ENCODE peak calls at places on chromosomes 5 and 9, in four cellular contexts. M is H1, X is K562, N is SK-N-SH. T is an unnamed sample.

GRCh38 chr9:128143409-128144238 is 5.6 kb upstream of the LCN2 start:
- DNase-seq in M (no peak), N (no peak), X (peak; percentile 47), T (no peak)

GRCh38 chr9:121369595-121370265 is at the start of gene STOM:
- DNase-seq in X (no peak), M (no peak), N (peak; percentile 78), T (no peak)

GRCh38 chr5:66242050-66242449 is 98.0 kb downstream of the SREK1 start:
- DNase-seq in N (no peak), X (no peak), M (no peak), T (no peak)

GRCh38 chr9:136995772-136996308 is 528 bp downstream of the CLIC3 start:
- DNase-seq in X (no peak), M (no peak), N (no peak), T (no peak)

GRCh38 chr9:129203556-129203909 is 25.5 kb upstream of the IER5L start:
- DNase-seq in X (no peak), N (no peak), M (no peak), T (no peak)

GRCh38 chr5:133895979-133896378 is 72.4 kb downstream of the C5orf15 start:
- DNase-seq in N (no peak), M (no peak), X (no peak), T (no peak)

GRCh38 chr5:123036391-123037103 is at the start of gene PPIC:
- DNase-seq in X (peak; percentile 76), N (peak; percentile 93), M (peak; percentile 36), T (no peak)

GRCh38 chr9:91820126-91820750 is 129.8 kb downstream of the ROR2 start:
- DNase-seq in M (no peak), X (no peak), N (no peak), T (no peak)

GRCh38 chr5:26940981-26941380 is 97.4 kb downstream of the CDH9 start:
- DNase-seq in X (no peak), N (no peak), M (no peak), T (no peak)

GRCh38 chr9:28563612-28564011 is 990.3 kb upstream of the C9orf72 start:
- DNase-seq in X (no peak), N (no peak), M (no peak), T (no peak)

GRCh38 chr5:150317048-150318003 is 14.6 kb upstream of the ARSI start:
- DNase-seq in M (no peak), N (peak; percentile 63), X (peak; percentile 23), T (no peak)

GRCh38 chr9:80061940-80062339 is 490.2 kb downstream of the TLE4 start:
- DNase-seq in N (no peak), M (no peak), X (no peak), T (no peak)

GRCh38 chr9:132605387-132605786 is 23.0 kb downstream of the BARHL1 start:
- DNase-seq in N (no peak), M (no peak), X (no peak), T (no peak)

GRCh38 chr9:131736440-131736839 is 3.4 kb downstream of the RAPGEF1 start:
- DNase-seq in N (no peak), M (no peak), X (no peak), T (no peak)

GRCh38 chr5:159660401-159660800 is 255.9 kb upstream of the ADRA1B start:
- DNase-seq in M (no peak), N (no peak), X (no peak), T (no peak)

GRCh38 chr5:127746756-127747155 is 43.6 kb downstream of the CCDC192 start:
- DNase-seq in N (peak; percentile 31), M (no peak), X (no peak), T (no peak)

GRCh38 chr9:75108571-75108970 is 20.3 kb downstream of the OSTF1 start:
- DNase-seq in N (no peak), M (no peak), X (no peak), T (no peak)

GRCh38 chr5:61055434-61056006 is 106.7 kb downstream of the SMIM15 start:
- DNase-seq in M (no peak), N (peak; percentile 41), X (peak; percentile 10), T (peak; percentile 15)

GRCh38 chr5:1892685-1893445 is 10.1 kb upstream of the IRX4 start:
- DNase-seq in M (no peak), N (no peak), X (no peak), T (no peak)

GRCh38 chr5:25688156-25688555 is 1043.4 kb upstream of the CDH10 start:
- DNase-seq in N (no peak), M (no peak), X (no peak), T (peak; percentile 48)

DNA sequence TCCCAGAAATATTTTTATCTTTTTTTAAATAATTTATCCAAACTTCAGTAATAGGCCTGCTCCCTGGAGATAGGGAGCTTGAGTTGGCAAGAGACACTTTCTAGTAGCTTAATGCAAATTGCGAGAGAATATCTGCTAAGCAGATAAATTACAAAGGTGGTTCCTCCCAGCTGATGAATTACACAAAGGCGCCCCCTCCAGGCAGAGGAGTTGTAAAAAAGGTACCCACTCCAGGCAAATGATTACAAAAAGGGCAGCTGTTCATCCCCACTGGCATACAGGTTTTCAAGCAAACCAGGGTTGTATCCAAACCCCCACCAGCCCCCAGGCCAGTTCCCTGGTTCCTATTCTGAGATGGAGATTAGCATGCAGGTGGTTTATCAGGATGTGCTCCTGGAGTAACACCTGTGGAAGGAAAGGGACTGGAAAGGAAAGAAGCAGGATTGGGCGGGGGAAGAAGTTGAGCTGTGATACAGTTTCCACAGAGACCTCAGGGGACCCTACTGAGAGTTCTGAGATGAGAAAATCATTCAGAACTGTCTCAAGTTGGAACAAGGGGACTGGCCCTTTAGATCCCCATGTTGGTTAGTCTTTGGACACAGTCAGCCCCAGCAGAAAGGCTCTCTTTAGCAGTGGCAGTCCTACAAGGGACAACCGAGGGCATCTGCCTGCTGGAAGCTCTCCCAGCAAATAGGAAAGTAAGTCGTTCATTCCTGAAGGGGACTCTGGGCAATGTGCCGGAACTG is 25.5 kb downstream of the ESM1 start:
- DNase-seq in X (peak; percentile 24), M (peak; percentile 7), N (no peak), T (no peak)
- TF ChIP-seq NRF1 in X (no peak), M (no peak), N (no peak), T (no peak)

DNA sequence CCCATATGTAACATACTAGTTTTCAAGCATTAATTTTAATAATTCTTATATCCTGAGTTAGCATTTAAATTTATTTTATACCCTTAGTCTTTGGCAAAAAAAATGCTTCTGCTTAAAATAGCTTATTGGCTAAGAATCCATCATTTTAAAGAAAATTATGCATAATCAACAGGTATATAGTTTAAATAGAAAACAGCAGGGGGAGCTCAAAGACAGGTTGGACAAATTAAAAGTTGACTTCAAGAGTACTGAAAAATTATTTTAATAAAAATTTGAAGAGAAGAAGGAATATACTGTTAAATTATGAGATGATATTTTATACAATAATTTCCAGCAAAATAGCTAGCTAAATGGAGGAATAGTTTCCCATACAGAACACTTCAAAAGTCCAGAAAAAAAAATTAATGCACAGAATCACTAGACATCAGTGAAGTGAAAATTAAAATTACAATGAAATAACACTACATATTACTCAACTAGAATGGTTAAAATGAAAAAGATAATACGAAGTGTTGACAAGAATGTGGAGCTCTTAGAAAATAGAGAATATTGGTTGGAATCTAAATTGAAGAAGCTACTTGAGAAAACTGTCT is 387.1 kb downstream of the PDE4D start:
- DNase-seq in M (no peak), X (no peak), N (no peak), T (no peak)
- TF ChIP-seq YY1 in M (no peak), X (no peak), N (no peak), T (no peak)

GRCh38 chr5:39151731-39152130 is 67.6 kb downstream of the FYB1 start:
- DNase-seq in M (no peak), N (no peak), X (no peak), T (no peak)
- TF ChIP-seq NRF1 in M (no peak), N (no peak), X (no peak), T (no peak)

DNA sequence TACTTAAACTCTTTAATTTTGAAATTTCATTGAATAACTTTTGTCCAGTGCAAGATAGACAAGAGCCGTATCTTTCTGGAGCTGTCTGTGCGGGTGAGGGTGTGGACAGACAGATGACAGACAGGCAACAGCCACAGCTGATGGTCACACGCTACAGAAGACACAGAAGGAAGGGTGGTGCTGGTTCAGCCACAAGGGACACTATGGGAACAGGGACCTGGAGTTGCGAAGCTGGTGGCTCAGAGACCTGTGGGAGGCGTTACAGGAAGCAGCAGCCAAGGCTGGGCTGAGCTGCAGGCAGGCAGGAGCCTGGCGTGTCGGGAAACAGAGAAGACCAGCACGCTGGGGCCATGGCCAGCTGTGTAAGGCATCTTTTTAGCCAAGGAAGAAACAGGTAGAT is 104.4 kb downstream of the WNK2 start:
- DNase-seq in X (no peak), N (peak; percentile 17), M (no peak), T (no peak)
- TF ChIP-seq YY1 in X (no peak), N (no peak), M (no peak), T (no peak)

GRCh38 chr5:426392-426976 is 16.5 kb upstream of the EXOC3 start:
- DNase-seq in N (no peak), M (no peak), X (no peak), T (no peak)
- TF ChIP-seq NRF1 in N (no peak), M (no peak), X (no peak), T (no peak)

GRCh38 chr9:135795391-135795790 is 93.4 kb downstream of the KCNT1 start:
- DNase-seq in X (no peak), M (no peak), N (no peak), T (no peak)

GRCh38 chr9:135798303-135798585 is 96.3 kb downstream of the KCNT1 start:
- DNase-seq in N (no peak), M (no peak), X (no peak), T (no peak)

GRCh38 chr9:135799261-135799660 is 97.3 kb downstream of the KCNT1 start:
- DNase-seq in X (no peak), N (no peak), M (no peak), T (no peak)

GRCh38 chr9:135796784-135797462 is 94.9 kb downstream of the KCNT1 start:
- DNase-seq in M (no peak), N (peak; percentile 55), X (no peak), T (no peak)

DNA sequence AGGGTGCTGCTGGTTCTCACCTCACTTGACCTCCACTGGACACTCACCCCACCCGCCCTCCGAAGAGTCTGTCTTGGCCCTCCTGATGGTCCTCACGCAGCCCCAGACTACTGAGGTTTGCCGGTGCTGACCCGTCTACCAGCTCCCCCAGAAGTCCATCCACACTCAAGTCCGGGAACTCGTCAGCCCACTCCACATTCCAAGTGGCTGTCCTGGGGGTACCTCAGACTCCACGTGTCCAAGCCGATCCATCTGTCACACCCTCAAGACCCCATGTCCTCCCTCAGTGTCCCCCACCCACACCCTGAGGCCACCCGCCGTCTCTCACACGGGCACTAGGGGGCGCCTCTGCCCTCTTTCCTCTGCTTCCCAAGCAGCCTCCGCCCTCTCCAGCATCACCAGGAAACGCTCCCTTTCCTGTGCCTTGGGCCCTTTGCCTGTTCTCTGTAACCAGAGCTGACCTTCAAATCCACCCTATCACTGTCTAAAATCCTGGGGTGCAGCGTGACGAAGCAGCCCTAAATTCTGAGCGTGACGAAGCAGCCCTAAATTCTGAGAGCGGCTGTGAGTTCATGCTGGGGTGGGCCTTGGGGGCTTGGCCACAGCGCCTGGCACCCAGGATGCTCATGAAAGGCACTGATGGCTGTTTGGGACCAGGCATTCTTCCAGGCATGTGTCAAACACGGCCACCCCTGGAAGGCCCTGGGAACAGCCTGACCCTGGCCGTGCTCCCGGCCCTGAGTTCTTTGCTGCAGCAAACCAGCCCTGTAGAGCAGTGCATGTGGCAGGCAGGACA is 95.7 kb downstream of the KCNT1 start:
- DNase-seq in M (peak; percentile 33), X (peak; percentile 80), N (peak; percentile 90), T (no peak)
- TF ChIP-seq YY1 in M (no peak), X (no peak), N (no peak), T (no peak)